ENCODE peak calls at places on chromosomes 4 and X, in five cellular contexts. D is psoas muscle; U is CD8-positive, alpha-beta T cell; K is uterus; S is PC-3. W is an unnamed sample.

GRCh38 chrX:118742176-118742575 is 14.8 kb downstream of the IL13RA1 start:
- DNase-seq in D (no peak), U (no peak), K (no peak), S (no peak), W (no peak)

GRCh38 chr4:143626134-143626859 is 74.2 kb downstream of the FREM3 start:
- DNase-seq in D (peak; percentile 37), U (no peak), K (peak; percentile 53), S (no peak), W (peak; percentile 79)

GRCh38 chrX:40402771-40403533 is 177.8 kb upstream of the ATP6AP2 start:
- DNase-seq in D (no peak), U (no peak), K (peak; percentile 74), S (peak; percentile 34), W (no peak)

GRCh38 chr4:116005037-116005805 is 891.8 kb upstream of the NDST4 start:
- DNase-seq in D (no peak), U (no peak), K (no peak), S (no peak), W (no peak)

GRCh38 chr4:42712854-42713253 is 55.9 kb upstream of the ATP8A1 start:
- DNase-seq in D (no peak), U (no peak), K (no peak), S (no peak), W (no peak)

GRCh38 chr4:92091335-92091734 is 212.4 kb upstream of the GRID2 start:
- DNase-seq in D (no peak), U (no peak), K (no peak), S (peak; percentile 6), W (no peak)

GRCh38 chrX:87517571-87518141 is at the start of gene KLHL4:
- DNase-seq in D (no peak), U (no peak), K (peak; percentile 56), S (peak; percentile 70), W (no peak)

GRCh38 chrX:155068165-155068564 is 2.8 kb downstream of the CMC4 start:
- DNase-seq in D (no peak), U (no peak), K (no peak), S (peak; percentile 82), W (no peak)

GRCh38 chr4:20172070-20172760 is 79.5 kb upstream of the SLIT2 start:
- DNase-seq in D (no peak), U (no peak), K (no peak), S (no peak), W (no peak)

GRCh38 chrX:136646602-136647239 is 1.2 kb upstream of the CD40LG start:
- DNase-seq in D (no peak), U (peak; percentile 40), K (no peak), S (no peak), W (no peak)

DNA sequence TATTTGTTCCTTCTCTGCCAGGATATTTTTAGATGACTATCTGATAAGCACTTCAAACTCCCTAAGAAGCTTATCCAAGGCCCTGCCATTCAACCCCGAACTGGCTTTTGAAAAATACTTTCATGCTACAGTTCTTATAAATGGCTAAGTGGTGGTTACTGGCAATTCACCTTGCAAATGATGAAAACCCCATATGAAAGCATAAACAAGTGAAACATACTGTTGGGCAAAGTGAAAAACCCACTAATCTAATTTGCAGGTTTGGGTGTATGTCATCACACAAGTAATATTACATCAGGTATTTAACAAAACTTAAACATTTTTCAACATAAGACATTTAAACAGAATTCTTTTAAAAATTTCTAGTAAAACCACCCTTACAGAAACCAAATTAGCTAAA is 31.1 kb downstream of the TAPT1 start:
- DNase-seq in D (no peak), U (no peak), K (no peak), S (no peak), W (no peak)
- H3K4me3 ChIP-seq in D (no peak overlapping the region), U (no peak overlapping the region), K (no peak overlapping the region), S (no peak overlapping the region), W (no peak overlapping the region)

DNA sequence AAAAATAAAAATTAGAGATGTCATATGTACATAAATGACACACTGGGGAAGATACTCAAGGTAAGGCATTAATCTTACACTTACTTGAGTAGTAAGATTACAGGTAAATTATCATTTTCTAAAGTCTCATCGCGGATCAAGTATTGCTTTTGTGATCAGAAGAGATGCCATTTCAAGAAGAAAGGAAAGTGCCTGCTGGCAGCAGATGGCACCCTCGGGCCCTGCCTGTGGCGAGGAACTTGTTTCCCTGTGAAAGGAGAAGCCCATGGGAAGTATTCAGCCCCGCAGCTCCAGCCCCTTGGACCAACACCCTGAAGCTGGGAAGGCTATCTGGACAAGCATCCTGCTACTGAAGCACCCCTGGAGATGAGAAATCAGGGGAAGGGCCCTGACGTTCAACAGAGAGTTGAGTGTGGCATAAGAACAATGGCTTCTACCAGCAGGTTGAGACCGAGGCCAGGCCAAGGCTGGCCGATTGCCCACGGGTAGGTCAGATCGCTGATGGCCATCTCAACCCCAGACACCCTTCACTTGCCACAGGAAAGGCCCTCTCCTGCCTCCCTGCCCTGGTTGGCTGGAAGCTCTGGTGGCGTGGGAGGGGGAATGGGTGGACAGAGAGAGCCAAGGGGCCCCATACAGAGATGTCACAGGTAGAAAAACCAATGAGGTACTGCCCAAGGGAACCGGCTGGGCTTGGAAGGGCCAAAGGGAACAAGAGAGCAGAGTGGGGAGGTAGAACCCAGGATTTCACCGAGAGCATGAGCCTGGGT is 18.8 kb upstream of the MXD4 start:
- DNase-seq in D (peak; percentile 9), U (peak; percentile 17), K (no peak), S (no peak), W (no peak)
- TF ChIP-seq CTCF in D (no peak), U (no peak), K (no peak), S (peak; percentile 26), W (peak; percentile 26)

DNA sequence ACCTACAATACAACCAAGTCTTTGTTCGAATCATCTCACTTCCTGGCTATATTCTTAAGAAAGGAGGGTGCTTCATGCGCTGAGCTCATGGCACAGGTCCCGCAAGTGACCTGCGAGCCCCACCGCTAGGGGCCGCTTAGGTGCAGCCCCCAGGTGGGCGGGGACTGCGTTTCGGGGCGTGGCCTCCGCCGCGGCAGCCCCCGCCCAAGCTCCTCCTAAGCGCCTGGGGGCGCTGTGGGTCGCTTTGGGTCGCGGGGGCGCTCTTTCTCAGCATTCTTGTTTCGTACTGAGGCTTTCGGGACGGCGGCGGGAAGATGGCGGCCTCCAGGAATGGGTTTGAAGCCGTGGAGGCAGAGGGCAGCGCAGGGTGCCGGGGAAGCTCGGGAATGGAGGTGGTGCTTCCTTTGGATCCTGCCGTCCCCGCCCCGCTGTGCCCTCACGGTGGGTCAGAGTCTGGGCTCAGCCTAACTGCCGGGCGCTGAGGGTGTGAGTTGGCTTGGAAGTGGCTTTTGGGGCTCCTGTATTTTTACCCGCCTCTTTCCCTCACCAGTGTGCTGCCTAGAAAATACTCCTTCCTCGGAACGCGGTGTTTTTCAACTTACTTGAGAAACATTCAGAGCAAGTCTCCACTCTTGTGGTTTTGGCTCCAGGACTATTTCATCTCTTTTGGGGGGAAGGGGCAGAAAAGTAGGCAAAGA is at the start of gene ZCCHC4:
- DNase-seq in D (peak; percentile 86), U (peak; percentile 85), K (peak; percentile 88), S (peak; percentile 83), W (peak; percentile 71)
- H3K4me3 ChIP-seq in D (peak within 1 kb of the TSS; percentile 90), U (peak within 1 kb of the TSS; percentile 83), K (peak within 1 kb of the TSS; percentile 52), S (peak within 1 kb of the TSS; percentile 91), W (peak within 1 kb of the TSS; percentile 96)

GRCh38 chr4:37802068-37802666 is 24.3 kb upstream of the PGM2 start:
- DNase-seq in D (peak; percentile 25), U (no peak), K (no peak), S (peak; percentile 84), W (peak; percentile 52)
- TF ChIP-seq CTCF in D (peak; percentile 60), U (no peak), K (no peak), S (peak; percentile 80), W (peak; percentile 83)

DNA sequence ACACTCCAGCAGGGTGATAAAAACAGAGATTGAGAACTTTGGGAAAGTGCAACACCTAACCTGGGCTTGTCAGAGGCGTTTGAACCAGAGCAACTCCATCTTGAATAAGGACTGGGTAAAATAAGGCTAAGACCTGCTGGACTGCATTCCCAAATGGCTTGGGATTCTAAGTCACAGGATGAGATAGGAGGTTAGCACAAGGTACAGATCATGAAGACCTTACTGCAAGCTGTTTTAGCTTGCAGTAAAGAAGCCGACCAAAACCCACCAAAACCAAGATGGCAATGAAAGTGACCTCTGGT is 43.9 kb downstream of the SCFD2 start:
- DNase-seq in D (no peak), U (no peak), K (no peak), S (no peak), W (no peak)
- H3K4me3 ChIP-seq in D (no peak overlapping the region), U (no peak overlapping the region), K (no peak overlapping the region), S (peak overlapping the region; percentile 37), W (peak overlapping the region; percentile 7)

DNA sequence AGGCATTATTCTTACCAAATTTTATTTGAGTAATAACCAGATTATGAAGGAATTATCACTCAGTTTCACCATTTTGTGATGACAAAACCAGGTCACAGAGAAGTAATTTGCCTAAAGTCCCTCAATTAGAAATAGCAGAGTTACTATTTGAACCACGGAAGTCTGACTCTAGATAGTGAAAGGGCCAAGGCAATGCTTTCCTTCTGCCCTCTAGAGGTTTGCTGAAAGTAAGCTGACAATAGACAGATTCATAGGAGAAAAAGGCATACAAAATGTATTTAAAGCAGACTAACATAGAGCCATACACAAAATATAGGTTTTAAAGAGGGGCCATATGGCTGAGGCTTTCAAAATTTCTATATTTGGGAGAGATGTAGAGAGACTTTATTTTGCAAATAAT is 43.1 kb downstream of the CXXC4 start:
- DNase-seq in D (no peak), U (no peak), K (no peak), S (no peak), W (no peak)
- TF ChIP-seq CTCF in D (peak; percentile 14), U (no peak), K (no peak), S (peak; percentile 43), W (peak; percentile 72)

GRCh38 chr4:173530326-173531062 is 465 bp upstream of the HAND2 start:
- DNase-seq in D (no peak), U (no peak), K (no peak), S (no peak), W (no peak)
- H3K4me3 ChIP-seq in D (peak overlapping the region; percentile 65), U (no peak overlapping the region), K (peak overlapping the region; percentile 87), S (no peak overlapping the region), W (peak overlapping the region; percentile 43)

GRCh38 chr4:146343199-146343598 is 128.9 kb downstream of the REELD1 start:
- DNase-seq in D (no peak), U (no peak), K (no peak), S (no peak), W (no peak)

GRCh38 chr4:146343776-146344175 is 129.4 kb downstream of the REELD1 start:
- DNase-seq in D (no peak), U (no peak), K (no peak), S (peak; percentile 49), W (no peak)

GRCh38 chr4:146338512-146338911 is 124.2 kb downstream of the REELD1 start:
- DNase-seq in D (no peak), U (no peak), K (no peak), S (no peak), W (no peak)

GRCh38 chr4:146342600-146343192 is 128.4 kb downstream of the REELD1 start:
- DNase-seq in D (no peak), U (no peak), K (peak; percentile 15), S (peak; percentile 78), W (no peak)

DNA sequence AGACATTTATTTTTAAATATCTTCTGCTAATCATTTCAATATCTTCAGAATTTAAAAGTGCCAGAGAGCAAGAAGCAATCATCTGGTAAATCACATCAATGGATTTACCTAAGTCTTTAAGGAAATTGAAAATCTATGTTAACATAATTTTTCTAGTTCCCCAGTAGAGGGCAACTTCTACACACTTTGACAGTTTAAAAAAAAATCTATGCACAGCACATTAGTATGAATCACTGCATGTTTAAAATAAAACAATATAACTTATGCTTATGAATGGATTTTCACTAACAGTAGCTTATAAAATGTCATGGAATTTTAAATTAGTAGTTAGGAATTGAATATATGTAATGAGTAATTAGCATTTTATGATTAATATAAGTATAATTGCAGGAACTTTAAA is 126.5 kb downstream of the REELD1 start:
- DNase-seq in D (no peak), U (no peak), K (no peak), S (peak; percentile 57), W (peak; percentile 6)
- TF ChIP-seq CTCF in D (peak; percentile 38), U (no peak), K (peak; percentile 7), S (peak; percentile 73), W (peak; percentile 51)

GRCh38 chr4:173505924-173506779 is 23.9 kb downstream of the HAND2 start:
- DNase-seq in D (no peak), U (no peak), K (peak; percentile 67), S (peak; percentile 56), W (no peak)
- H3K4me3 ChIP-seq in D (peak overlapping the region; percentile 1), U (peak overlapping the region; percentile 40), K (no peak overlapping the region), S (no peak overlapping the region), W (peak overlapping the region; percentile 24)

W was measured in retinal pigment epithelial cell.